ENCODE peak calls at places on chromosome 10, in six cellular contexts. N is ascending aorta, T is cardiac muscle cell, M is heart right ventricle, W is endothelial cell of umbilical vein, A is AG04450. X is an unnamed sample.

GRCh38 chr10:133013478-133013877 is 71.1 kb upstream of the CFAP46 start:
- DNase-seq in N (no peak), T (no peak), M (peak; percentile 37), W (no peak), A (no peak), X (no peak)

GRCh38 chr10:3972460-3973366 is 187.7 kb upstream of the KLF6 start:
- DNase-seq in N (no peak), T (no peak), M (no peak), W (peak; percentile 55), A (no peak), X (peak; percentile 55)

GRCh38 chr10:85187047-85187446 is 858.7 kb downstream of the CCSER2 start:
- DNase-seq in N (no peak), T (no peak), M (no peak), W (no peak), A (no peak), X (no peak)

GRCh38 chr10:25082276-25083204 is 66.1 kb downstream of the THNSL1 start:
- DNase-seq in N (no peak), T (peak; percentile 84), M (no peak), W (no peak), A (no peak), X (no peak)

GRCh38 chr10:122526892-122527291 is 33.7 kb upstream of the DMBT1 start:
- DNase-seq in N (no peak), T (no peak), M (no peak), W (no peak), A (no peak), X (no peak)

GRCh38 chr10:103145860-103146466 is 47.1 kb downstream of the NT5C2 start:
- DNase-seq in N (no peak), T (peak; percentile 60), M (peak; percentile 21), W (peak; percentile 91), A (peak; percentile 67), X (no peak)

GRCh38 chr10:49257626-49258350 is 41.2 kb upstream of the C10orf71 start:
- DNase-seq in N (no peak), T (no peak), M (no peak), W (no peak), A (no peak), X (no peak)

GRCh38 chr10:75231672-75232581 is 3.8 kb downstream of the COMTD1 start:
- DNase-seq in N (no peak), T (no peak), M (no peak), W (no peak), A (no peak), X (no peak)

GRCh38 chr10:8060010-8060703 is 5.7 kb downstream of the GATA3 start:
- DNase-seq in N (no peak), T (no peak), M (no peak), W (peak; percentile 78), A (no peak), X (no peak)

GRCh38 chr10:46247181-46247475 is 39.7 kb upstream of the ANTXRL start:
- DNase-seq in N (no peak), T (no peak), M (no peak), W (no peak), A (no peak), X (no peak)

GRCh38 chr10:7409045-7409731 is 1.6 kb downstream of the SFMBT2 start:
- DNase-seq in N (no peak), T (peak; percentile 25), M (peak; percentile 37), W (no peak), A (no peak), X (peak; percentile 26)

GRCh38 chr10:27225011-27225590 is 15.5 kb downstream of the ACBD5 start:
- DNase-seq in N (no peak), T (no peak), M (no peak), W (no peak), A (no peak), X (no peak)

GRCh38 chr10:3783313-3783689 is 1.7 kb downstream of the KLF6 start:
- DNase-seq in N (no peak), T (peak; percentile 64), M (peak; percentile 49), W (no peak), A (peak; percentile 78), X (peak; percentile 49)

GRCh38 chr10:69383485-69384089 is 33.1 kb downstream of the TACR2 start:
- DNase-seq in N (no peak), T (no peak), M (peak; percentile 40), W (no peak), A (no peak), X (no peak)

GRCh38 chr10:976316-976715 is 11.9 kb upstream of the GTPBP4 start:
- DNase-seq in N (no peak), T (no peak), M (no peak), W (no peak), A (no peak), X (no peak)
- H3K9me3 ChIP-seq in N (peaks cover 18% of the 10 kb centered on the region), T (no peaks in the 10 kb centered on the region), M (no peaks in the 10 kb centered on the region), W (no peaks in the 10 kb centered on the region), A (peaks cover 40% of the 10 kb centered on the region), X (peaks cover 15% of the 10 kb centered on the region)

DNA sequence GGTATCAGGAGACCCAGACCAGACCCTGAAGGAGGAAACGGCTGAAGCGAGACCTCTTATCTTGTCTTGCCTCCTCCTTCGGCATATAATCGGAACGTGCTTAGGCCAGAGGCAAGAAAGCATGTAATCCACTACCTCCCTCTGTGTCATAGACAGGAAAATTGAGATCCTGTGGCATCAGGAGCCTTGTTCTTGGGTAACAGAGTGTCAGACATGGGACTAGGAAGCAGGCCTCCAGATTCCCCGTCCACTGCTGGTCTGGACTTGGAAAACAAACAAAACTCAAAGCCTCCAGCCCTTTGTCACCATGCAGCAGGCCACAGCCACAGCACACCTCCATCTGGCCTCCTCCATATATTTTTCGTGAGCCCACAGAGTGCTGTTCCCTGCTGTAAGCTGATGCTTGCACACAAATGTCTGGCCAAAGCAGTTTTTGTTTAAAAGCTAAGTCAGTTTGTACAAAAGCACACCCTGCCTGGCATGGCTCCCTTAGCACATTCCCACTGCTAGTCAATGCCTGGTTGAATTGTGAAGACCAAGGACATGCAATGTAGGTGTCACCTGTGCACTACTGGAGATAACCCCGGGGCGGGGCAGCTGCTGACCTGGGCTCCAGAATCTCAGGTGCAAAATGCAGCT is 510.9 kb downstream of the RPS24 start:
- DNase-seq in N (no peak), T (no peak), M (no peak), W (no peak), A (no peak), X (no peak)
- H3K4me3 ChIP-seq in N (no peak overlapping the region), T (no peak overlapping the region), M (no peak overlapping the region), W (no peak overlapping the region), A (no peak overlapping the region), X (no peak overlapping the region)

DNA sequence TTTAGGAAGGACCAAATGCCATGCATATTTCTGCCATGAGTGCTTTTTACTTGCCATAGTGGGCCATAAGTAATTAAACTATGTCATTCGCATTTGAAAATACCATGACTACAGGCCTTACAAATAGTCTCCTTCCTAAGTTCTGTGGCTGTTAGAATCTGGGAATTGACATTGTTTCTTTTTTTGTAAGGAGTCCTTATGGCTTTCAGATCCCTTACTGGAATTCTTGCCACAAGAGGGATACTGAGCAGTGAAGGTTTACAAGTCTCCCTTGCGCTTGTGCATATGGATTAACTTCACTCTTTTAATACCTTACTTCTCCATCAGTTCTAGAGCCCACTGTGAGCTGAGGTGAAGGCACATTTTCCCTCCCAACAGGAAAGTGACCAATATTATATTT is 166.0 kb downstream of the NRG3 start:
- DNase-seq in N (no peak), T (no peak), M (no peak), W (no peak), A (no peak), X (no peak)
- H3K9me3 ChIP-seq in N (no peaks in the 10 kb centered on the region), T (no peaks in the 10 kb centered on the region), M (no peaks in the 10 kb centered on the region), W (no peaks in the 10 kb centered on the region), A (peaks cover 4% of the 10 kb centered on the region), X (no peaks in the 10 kb centered on the region)

DNA sequence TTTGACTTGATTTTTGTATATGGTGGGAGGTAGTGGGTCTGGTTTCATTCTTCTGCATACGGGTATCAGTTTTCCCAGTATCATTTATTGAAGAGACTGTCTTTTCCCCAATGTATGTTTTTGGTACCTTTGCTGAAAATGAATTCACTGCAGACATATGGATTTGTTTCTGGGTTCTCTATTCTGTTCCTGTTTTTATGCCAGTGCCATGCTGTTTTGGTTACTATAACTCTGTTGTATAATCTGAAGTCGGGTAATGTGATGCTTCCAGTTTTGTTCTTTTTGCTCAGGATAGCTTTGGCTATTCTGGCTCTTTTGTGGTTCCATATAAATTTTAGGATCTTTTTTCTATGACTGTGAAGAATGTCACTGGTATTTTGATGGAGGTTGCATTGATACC is 836 bp downstream of the ECD start:
- DNase-seq in N (no peak), T (no peak), M (no peak), W (no peak), A (no peak), X (no peak)
- H3K4me3 ChIP-seq in N (peak overlapping the region; percentile 88), T (peak overlapping the region; percentile 72), M (peak overlapping the region; percentile 80), W (peak overlapping the region; percentile 95), A (peak overlapping the region; percentile 97), X (peak overlapping the region; percentile 100)

GRCh38 chr10:38118072-38118807 is 24.1 kb downstream of the ZNF37A start:
- DNase-seq in N (no peak), T (no peak), M (no peak), W (peak; percentile 11), A (no peak), X (no peak)
- H3K9me3 ChIP-seq in N (peaks cover 100% of the 10 kb centered on the region), T (no peaks in the 10 kb centered on the region), M (peaks cover 13% of the 10 kb centered on the region), W (peaks cover 22% of the 10 kb centered on the region), A (peaks cover 48% of the 10 kb centered on the region), X (peaks cover 84% of the 10 kb centered on the region)

GRCh38 chr10:31808258-31809218 is 120.1 kb downstream of the ARHGAP12 start:
- DNase-seq in N (no peak), T (peak; percentile 44), M (no peak), W (peak; percentile 81), A (peak; percentile 48), X (no peak)
- H3K4me3 ChIP-seq in N (peak overlapping the region; percentile 49), T (no peak overlapping the region), M (peak overlapping the region; percentile 28), W (no peak overlapping the region), A (peak overlapping the region; percentile 47), X (no peak overlapping the region)

DNA sequence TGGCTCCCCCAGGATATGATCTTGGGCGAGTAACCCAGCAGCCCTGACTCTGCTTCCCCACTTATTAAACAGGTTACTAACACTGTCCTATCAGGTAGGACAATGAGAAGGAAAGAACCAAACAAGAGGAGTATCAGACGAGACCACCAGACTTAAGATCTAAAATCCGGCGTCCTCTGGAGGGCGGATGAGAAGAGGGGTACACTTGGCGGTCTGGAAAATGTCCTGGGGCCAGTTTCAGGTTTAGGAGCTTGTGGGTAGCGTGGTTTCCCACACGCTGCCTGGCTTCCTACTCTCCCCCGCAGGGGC is 644 bp downstream of the ZNF32 start:
- DNase-seq in N (no peak), T (no peak), M (no peak), W (peak; percentile 3), A (no peak), X (no peak)
- H3K9me3 ChIP-seq in N (peaks cover 41% of the 10 kb centered on the region), T (no peaks in the 10 kb centered on the region), M (peaks cover 4% of the 10 kb centered on the region), W (peaks cover 12% of the 10 kb centered on the region), A (peaks cover 33% of the 10 kb centered on the region), X (peaks cover 30% of the 10 kb centered on the region)

GRCh38 chr10:101018600-101019439 is 12.1 kb downstream of the PDZD7 start:
- DNase-seq in N (no peak), T (peak; percentile 89), M (peak; percentile 88), W (peak; percentile 82), A (no peak), X (peak; percentile 53)
- H3K4me3 ChIP-seq in N (peak overlapping the region; percentile 13), T (no peak overlapping the region), M (no peak overlapping the region), W (no peak overlapping the region), A (no peak overlapping the region), X (no peak overlapping the region)